ENCODE peak calls at places on chromosome 20, in eight cellular contexts. S is Peyer's patch; F is MM.1S; E is lower lobe of right lung; W is Karpas-422; B is right lobe of liver; Q is left ventricle myocardium inferior; C is effector memory CD4-positive, alpha-beta T cell. I is an unnamed sample.

GRCh38 chr20:2753456-2754040 is 46.9 kb downstream of the CPXM1 start:
- DNase-seq in W (no peak), Q (no peak), E (peak), C (no peak), F (no peak), S (no peak), B (peak), I (peak)

GRCh38 chr20:21244808-21245207 is 58.3 kb upstream of the XRN2 start:
- DNase-seq in B (no peak), E (no peak), Q (no peak), C (no peak), S (no peak), W (no peak), F (no peak), I (no peak)

GRCh38 chr20:760751-761417 is 7.4 kb downstream of the SLC52A3 start:
- DNase-seq in S (no peak), Q (no peak), E (peak), C (no peak), F (peak), B (no peak), W (peak), I (no peak)

GRCh38 chr20:48474022-48474421 is 353.8 kb downstream of the PREX1 start:
- DNase-seq in B (no peak), S (no peak), F (no peak), Q (no peak), W (no peak), C (no peak), E (no peak), I (no peak)

GRCh38 chr20:24980321-24981053 is 12.1 kb downstream of the APMAP start:
- DNase-seq in B (peak), C (no peak), F (no peak), W (no peak), E (peak), Q (no peak), S (no peak), I (peak)

GRCh38 chr20:17943343-17943742 is 25.3 kb downstream of the SNX5 start:
- DNase-seq in F (peak), B (no peak), E (no peak), C (no peak), W (peak), Q (no peak), S (no peak), I (no peak)

GRCh38 chr20:43536817-43537440 is 21.9 kb upstream of the SGK2 start:
- DNase-seq in W (no peak), S (no peak), C (no peak), E (no peak), F (no peak), B (no peak), Q (no peak), I (no peak)

GRCh38 chr20:5864873-5865582 is 85.3 kb downstream of the TRMT6 start:
- DNase-seq in C (no peak), B (no peak), F (no peak), Q (no peak), S (no peak), E (no peak), W (no peak), I (no peak)

GRCh38 chr20:46243707-46244628 is 64.3 kb downstream of the CDH22 start:
- DNase-seq in Q (no peak), B (no peak), C (no peak), E (no peak), F (no peak), W (no peak), S (no peak), I (no peak)

GRCh38 chr20:44738779-44739477 is 6.7 kb upstream of the KCNK15 start:
- DNase-seq in W (peak), B (peak), C (peak), Q (no peak), E (no peak), F (peak), S (peak), I (no peak)

GRCh38 chr20:38776363-38776762 is 28.1 kb downstream of the ACTR5 start:
- DNase-seq in C (no peak), F (no peak), B (no peak), W (no peak), E (no peak), Q (no peak), S (no peak), I (no peak)

GRCh38 chr20:37543828-37544227 is 16.2 kb upstream of the BLCAP start:
- DNase-seq in E (no peak), C (no peak), B (peak), Q (no peak), S (no peak), W (peak), F (no peak), I (no peak)

GRCh38 chr20:59248031-59248684 is 52.3 kb upstream of the EDN3 start:
- DNase-seq in E (no peak), C (no peak), B (no peak), Q (no peak), F (no peak), S (no peak), W (no peak), I (no peak)

GRCh38 chr20:36684747-36685146 is 38.8 kb upstream of the SLA2 start:
- DNase-seq in C (no peak), F (no peak), B (no peak), S (no peak), E (no peak), Q (no peak), W (no peak), I (no peak)

GRCh38 chr20:19692100-19692499 is 66.0 kb upstream of the RIN2 start:
- DNase-seq in E (no peak), C (no peak), Q (no peak), F (no peak), S (no peak), W (no peak), B (no peak), I (no peak)

GRCh38 chr20:25317351-25318075 is 69.6 kb downstream of the PYGB start:
- DNase-seq in E (no peak), F (no peak), B (peak), C (no peak), S (peak), Q (no peak), W (no peak), I (peak)

GRCh38 chr20:58829531-58829941 is 21.2 kb downstream of the GNAS-AS1 start:
- DNase-seq in F (no peak), B (no peak), W (no peak), Q (peak), C (no peak), E (no peak), S (no peak), I (no peak)

GRCh38 chr20:17664025-17664638 is 17.9 kb downstream of the RRBP1 start:
- DNase-seq in Q (no peak), B (peak), S (no peak), C (no peak), F (no peak), W (no peak), E (no peak), I (peak)

GRCh38 chr20:50713677-50714101 is 17.7 kb upstream of the PARD6B start:
- DNase-seq in Q (no peak), F (no peak), E (no peak), C (no peak), S (no peak), B (no peak), W (no peak), I (no peak)

GRCh38 chr20:36155629-36155971 is 1.1 kb downstream of the EPB41L1 start:
- DNase-seq in W (no peak), S (no peak), Q (no peak), E (no peak), B (no peak), F (no peak), C (no peak), I (no peak)

GRCh38 chr20:51563597-51564332 is 21.2 kb upstream of the NFATC2 start:
- DNase-seq in B (peak), E (peak), F (no peak), C (no peak), S (no peak), Q (peak), W (no peak), I (no peak)

GRCh38 chr20:20824924-20825584 is 112.6 kb upstream of the RALGAPA2 start:
- DNase-seq in E (peak), C (peak), F (peak), S (peak), Q (peak), B (peak), W (peak), I (peak)

GRCh38 chr20:24657211-24657610 is 187.8 kb downstream of the SYNDIG1 start:
- DNase-seq in C (no peak), W (no peak), F (no peak), E (no peak), Q (no peak), B (no peak), S (no peak), I (no peak)

GRCh38 chr20:9021699-9022098 is 47.2 kb upstream of the PLCB4 start:
- DNase-seq in B (no peak), Q (no peak), F (no peak), S (no peak), E (no peak), C (no peak), W (no peak), I (no peak)

GRCh38 chr20:41672282-41672681 is 54.1 kb upstream of the CHD6 start:
- DNase-seq in F (no peak), B (no peak), Q (no peak), S (no peak), C (no peak), E (no peak), W (no peak), I (no peak)

GRCh38 chr20:14845199-14846160 is 508.1 kb upstream of the FLRT3 start:
- DNase-seq in B (no peak), W (no peak), C (no peak), E (no peak), S (no peak), F (no peak), Q (no peak), I (no peak)

GRCh38 chr20:8457978-8458377 is 325.9 kb downstream of the PLCB1 start:
- DNase-seq in F (no peak), C (no peak), B (no peak), W (peak), Q (no peak), E (no peak), S (no peak), I (no peak)

GRCh38 chr20:62236674-62236996 is 1.7 kb upstream of the OSBPL2 start:
- DNase-seq in F (no peak), B (no peak), Q (no peak), E (no peak), C (no peak), W (no peak), S (no peak), I (no peak)

GRCh38 chr20:46810442-46811327 is 84.0 kb upstream of the EYA2 start:
- DNase-seq in C (no peak), B (no peak), Q (no peak), F (no peak), W (no peak), S (no peak), E (no peak), I (no peak)

GRCh38 chr20:23048283-23049200 is 930 bp downstream of the THBD start:
- DNase-seq in Q (peak), C (no peak), B (peak), F (no peak), W (no peak), E (peak), S (no peak), I (peak)
- H3K4me3 ChIP-seq in Q (peak), C (peak), B (peak), F (no peak), W (no peak), E (peak), S (peak), I (peak)

GRCh38 chr20:11711214-11711613 is 206.5 kb upstream of the BTBD3 start:
- DNase-seq in B (no peak), E (no peak), Q (no peak), S (no peak), F (no peak), W (no peak), C (no peak), I (no peak)
- H3K4me3 ChIP-seq in B (no peak), E (no peak), Q (no peak), S (no peak), F (no peak), W (no peak), C (no peak), I (no peak)

GRCh38 chr20:57619053-57619831 is 984 bp downstream of the ZBP1 start:
- DNase-seq in F (peak), S (peak), C (peak), W (peak), E (peak), Q (peak), B (peak), I (peak)
- H3K4me3 ChIP-seq in F (peak), S (peak), C (peak), W (peak), E (peak), Q (no peak), B (no peak), I (peak)

DNA sequence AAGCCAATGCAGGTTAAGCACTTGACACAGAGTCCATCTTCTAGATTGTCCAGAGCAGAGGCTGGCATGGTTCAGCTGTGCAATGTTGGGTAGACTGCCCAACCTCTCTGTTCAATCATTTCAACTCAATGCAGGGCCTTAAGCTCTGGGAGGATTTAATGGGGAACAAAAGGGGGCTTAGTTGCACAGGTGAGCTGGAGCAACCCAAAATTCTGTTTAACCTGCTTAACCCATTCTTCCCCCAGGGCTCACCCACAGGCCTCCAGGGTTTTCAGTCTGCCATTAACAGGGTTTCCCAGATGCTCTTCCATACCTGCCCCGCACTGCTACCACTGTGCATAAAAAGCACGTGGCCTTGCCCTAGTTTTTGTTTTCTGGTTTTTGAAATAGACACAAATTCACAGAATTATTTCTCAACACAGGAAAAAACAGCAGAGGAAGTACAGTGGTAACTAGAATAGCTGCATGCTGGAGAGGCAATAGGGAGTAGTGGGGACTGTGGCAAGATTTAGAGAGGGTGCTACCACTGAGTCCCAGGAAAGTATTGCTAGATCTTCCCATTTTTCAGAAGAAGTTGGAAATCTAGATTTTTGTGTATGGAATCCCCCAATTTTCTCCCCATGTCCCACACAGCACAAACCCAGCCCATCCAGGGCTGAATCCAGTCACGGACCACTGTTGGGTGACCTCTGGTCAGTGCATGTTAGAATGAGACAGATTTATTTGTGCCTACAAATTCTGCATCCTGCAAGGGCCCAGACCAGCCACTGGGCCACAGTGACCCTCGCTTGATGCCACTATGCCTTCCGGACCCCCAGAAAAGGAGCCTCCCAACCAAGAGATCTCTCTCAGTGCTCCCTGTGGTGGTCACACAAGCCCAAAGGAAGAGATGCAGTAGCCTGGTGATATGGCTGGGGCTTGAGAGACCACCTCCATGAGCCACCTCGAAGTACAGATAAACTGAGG is 4.6 kb downstream of the PTGIS start:
- DNase-seq in F (no peak), B (peak), E (no peak), W (no peak), S (no peak), Q (no peak), C (no peak), I (no peak)
- H3K4me3 ChIP-seq in F (no peak), B (no peak), E (no peak), W (no peak), S (no peak), Q (peak), C (no peak), I (no peak)

DNA sequence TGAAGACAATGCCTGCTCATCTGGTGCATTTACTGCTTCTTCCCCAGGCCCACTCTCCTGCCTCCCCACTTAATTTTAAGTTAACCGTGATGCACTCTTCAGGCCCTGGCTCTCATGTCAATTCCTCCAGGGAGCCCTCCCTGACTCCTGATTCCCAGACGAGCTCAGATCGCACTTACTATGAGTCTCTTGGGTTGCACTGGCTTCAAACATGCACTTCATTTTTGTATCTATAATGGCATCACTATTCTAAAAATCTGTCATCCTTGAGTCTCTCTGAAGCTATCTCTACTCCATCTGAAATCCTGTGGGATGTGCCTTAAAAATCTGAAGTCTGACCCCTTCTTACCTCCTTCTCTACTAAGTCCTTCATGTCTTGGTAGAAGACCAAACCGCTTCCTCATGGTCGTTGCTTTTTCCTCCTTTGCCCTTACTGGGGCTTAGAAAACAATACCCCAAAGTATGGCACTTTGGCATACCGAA is 24.7 kb downstream of the COX4I2 start:
- DNase-seq in C (no peak), W (no peak), F (no peak), B (no peak), Q (no peak), S (no peak), E (no peak), I (no peak)
- H3K4me3 ChIP-seq in C (no peak), W (peak), F (peak), B (no peak), Q (peak), S (peak), E (no peak), I (no peak)

GRCh38 chr20:23638309-23638708 is 554 bp upstream of the CST3 start:
- DNase-seq in W (no peak), F (no peak), Q (no peak), B (no peak), C (no peak), E (no peak), S (no peak), I (no peak)
- H3K4me3 ChIP-seq in W (no peak), F (no peak), Q (no peak), B (no peak), C (no peak), E (no peak), S (no peak), I (no peak)

DNA sequence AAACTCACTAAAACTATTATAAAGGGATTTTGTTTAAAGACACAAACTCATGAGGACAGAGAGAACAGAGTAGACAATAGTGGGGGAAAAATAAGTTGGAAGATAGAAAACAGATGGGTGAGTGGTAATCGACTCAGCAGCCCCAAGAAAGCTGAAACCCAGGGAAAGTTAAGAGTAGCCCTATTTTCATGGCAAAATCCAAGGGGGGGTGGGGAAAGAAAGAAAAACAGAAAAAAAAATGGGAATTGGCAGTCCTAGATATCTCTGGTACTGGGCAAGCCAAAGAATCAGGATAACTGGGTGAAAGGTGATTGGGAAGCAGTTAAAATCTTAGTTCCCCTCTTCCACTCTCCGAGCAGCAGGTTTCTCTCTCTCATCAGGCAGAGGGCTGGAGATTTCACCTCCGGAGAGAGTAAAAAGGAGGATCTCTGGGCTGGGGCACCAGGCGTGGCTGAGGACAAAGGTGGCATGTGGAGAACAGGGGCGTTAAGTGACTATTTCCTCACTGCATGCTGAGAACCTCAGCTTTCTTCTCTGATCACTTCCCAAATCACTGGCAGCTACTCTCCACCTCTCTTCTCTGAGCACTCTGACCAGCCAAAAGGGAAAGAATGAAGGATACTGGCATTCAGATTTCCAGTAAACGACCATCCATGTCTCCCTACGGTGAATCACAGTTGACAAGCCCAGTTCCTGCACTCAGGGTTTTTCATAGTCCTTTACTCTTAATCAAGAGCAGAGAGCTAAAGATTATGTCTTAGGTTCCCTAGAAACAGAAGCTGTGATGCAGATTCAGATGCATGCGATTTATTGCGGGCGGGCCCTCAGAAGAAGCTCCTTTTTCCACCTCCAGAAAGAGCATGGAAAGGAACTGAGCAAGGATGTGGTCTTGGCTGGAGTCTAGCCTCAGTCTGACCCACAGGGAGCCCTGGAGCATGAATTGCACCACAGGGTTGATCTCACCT is 7.3 kb upstream of the RNF24 start:
- DNase-seq in Q (no peak), W (no peak), F (no peak), S (no peak), C (no peak), E (no peak), B (no peak), I (no peak)
- H3K4me3 ChIP-seq in Q (no peak), W (no peak), F (no peak), S (no peak), C (no peak), E (no peak), B (no peak), I (no peak)